ENCODE peak calls at places on chromosomes 12 and 14, in seven cellular contexts. X, W, R, T, L, I and E are unnamed samples.
A peak's percentile ranks its signal among the peaks of the same experiment; 100 is the strongest.

GRCh38 chr12:113903381-113903863 is 62.7 kb downstream of the RBM19 start:
- DNase-seq in X (no peak), T (no peak), W (no peak), R (no peak), L (no peak), I (no peak), E (no peak)

GRCh38 chr12:12705833-12706520 is 10.0 kb upstream of the GPR19 start:
- DNase-seq in T (no peak), R (no peak), W (no peak), X (peak; percentile 52), L (peak; percentile 88), I (peak; percentile 23), E (peak; percentile 55)

GRCh38 chr12:44287545-44287944 is 451.7 kb downstream of the TMEM117 start:
- DNase-seq in I (no peak), R (no peak), T (no peak), W (no peak), L (no peak), X (no peak), E (no peak)

GRCh38 chr12:56957229-56958052 is at the start of gene RDH16:
- DNase-seq in T (no peak), R (peak; percentile 70), W (no peak), I (no peak), X (no peak), L (no peak), E (no peak)

GRCh38 chr14:98725196-98725595 is 546.8 kb downstream of the BCL11B start:
- DNase-seq in L (no peak), R (peak; percentile 20), X (no peak), W (no peak), T (no peak), I (no peak), E (no peak)

GRCh38 chr14:45793081-45793480 is 540.1 kb upstream of the MIS18BP1 start:
- DNase-seq in L (no peak), I (no peak), X (no peak), T (no peak), W (no peak), R (no peak), E (peak; percentile 62)

GRCh38 chr14:93734086-93734822 is 54.0 kb downstream of the PRIMA1 start:
- DNase-seq in L (no peak), W (no peak), X (no peak), T (no peak), I (peak; percentile 64), R (no peak), E (no peak)

GRCh38 chr12:108689314-108690190 is 41.8 kb downstream of the CORO1C start:
- DNase-seq in X (peak; percentile 27), R (no peak), T (no peak), L (no peak), I (no peak), W (no peak), E (no peak)

GRCh38 chr12:47078733-47079364 is 572 bp upstream of the PCED1B start:
- DNase-seq in L (peak; percentile 84), T (no peak), W (no peak), R (no peak), X (peak; percentile 45), I (peak; percentile 40), E (no peak)

GRCh38 chr12:57129311-57130288 is 1.3 kb downstream of the LRP1 start:
- DNase-seq in W (no peak), R (no peak), X (peak; percentile 38), T (no peak), L (peak; percentile 62), I (no peak), E (no peak)

GRCh38 chr12:32397703-32398102 is 1.7 kb upstream of the FGD4 start:
- DNase-seq in I (no peak), T (no peak), L (no peak), W (no peak), X (no peak), R (no peak), E (no peak)

GRCh38 chr12:22518067-22518719 is 26.1 kb downstream of the C2CD5 start:
- DNase-seq in T (no peak), X (no peak), W (no peak), I (no peak), R (no peak), L (no peak), E (peak; percentile 84)

GRCh38 chr12:65372574-65372973 is 94.1 kb downstream of the MSRB3 start:
- DNase-seq in I (no peak), R (no peak), T (no peak), W (no peak), L (no peak), X (no peak), E (no peak)

GRCh38 chr14:91058017-91058675 is 2.3 kb downstream of the RPS6KA5 start:
- DNase-seq in I (no peak), T (no peak), X (no peak), W (no peak), L (no peak), R (no peak), E (no peak)

GRCh38 chr14:103698380-103699260 is 16.6 kb downstream of the XRCC3 start:
- DNase-seq in W (peak; percentile 74), T (no peak), L (peak; percentile 87), I (peak; percentile 89), R (no peak), X (peak; percentile 82), E (peak; percentile 92)

GRCh38 chr12:89151536-89151935 is 200.8 kb downstream of the DUSP6 start:
- DNase-seq in W (no peak), T (no peak), L (no peak), R (no peak), I (no peak), X (no peak), E (no peak)

GRCh38 chr14:81831128-81831815 is 297.6 kb upstream of the SEL1L start:
- DNase-seq in I (no peak), T (no peak), R (no peak), L (no peak), X (no peak), W (no peak), E (no peak)

GRCh38 chr12:73330584-73331351 is 1058.6 kb downstream of the TRHDE start:
- DNase-seq in T (no peak), L (no peak), X (no peak), I (no peak), W (no peak), R (no peak), E (no peak)

GRCh38 chr12:31524791-31525495 is 66.0 kb downstream of the DENND5B start:
- DNase-seq in W (no peak), L (no peak), X (no peak), T (no peak), R (no peak), I (no peak), E (no peak)

GRCh38 chr14:100677152-100677924 is 49.4 kb upstream of the DLK1 start:
- DNase-seq in R (no peak), W (no peak), I (no peak), T (no peak), L (peak; percentile 85), X (no peak), E (no peak)

GRCh38 chr12:4518106-4518728 is 20.5 kb upstream of the RAD51AP1 start:
- DNase-seq in W (no peak), T (no peak), X (no peak), L (no peak), R (no peak), I (no peak), E (no peak)

GRCh38 chr14:54189358-54190354 is 207.2 kb upstream of the CDKN3 start:
- DNase-seq in T (no peak), L (no peak), W (no peak), I (no peak), R (no peak), X (no peak), E (no peak)

GRCh38 chr14:74614508-74615495 is 2.8 kb upstream of the LTBP2 start:
- DNase-seq in X (no peak), L (no peak), R (no peak), W (no peak), T (no peak), I (no peak), E (no peak)

GRCh38 chr12:2752676-2753371 is 41.9 kb upstream of the FKBP4 start:
- DNase-seq in R (peak; percentile 65), I (peak; percentile 95), W (peak; percentile 77), X (peak; percentile 74), T (peak; percentile 58), L (peak; percentile 86), E (peak; percentile 79)
- TF ChIP-seq POLR2AphosphoS5 in R (no peak), I (no peak), W (no peak), X (no peak), T (no peak), L (peak; percentile 38), E (no peak)

GRCh38 chr12:2856901-2857495 is at the start of gene TEX52:
- DNase-seq in T (no peak), R (no peak), L (peak; percentile 37), W (no peak), X (no peak), I (no peak), E (no peak)

GRCh38 chr12:2860170-2860569 is 3.3 kb upstream of the TEX52 start:
- DNase-seq in L (no peak), R (no peak), I (no peak), T (no peak), X (no peak), W (no peak), E (no peak)

GRCh38 chr12:2856051-2856450 is 788 bp downstream of the TEX52 start:
- DNase-seq in T (no peak), R (no peak), I (no peak), W (no peak), L (no peak), X (no peak), E (no peak)

GRCh38 chr12:2858944-2859352 is 2.1 kb upstream of the TEX52 start:
- DNase-seq in I (no peak), L (peak; percentile 68), W (no peak), X (no peak), T (no peak), R (no peak), E (no peak)

DNA sequence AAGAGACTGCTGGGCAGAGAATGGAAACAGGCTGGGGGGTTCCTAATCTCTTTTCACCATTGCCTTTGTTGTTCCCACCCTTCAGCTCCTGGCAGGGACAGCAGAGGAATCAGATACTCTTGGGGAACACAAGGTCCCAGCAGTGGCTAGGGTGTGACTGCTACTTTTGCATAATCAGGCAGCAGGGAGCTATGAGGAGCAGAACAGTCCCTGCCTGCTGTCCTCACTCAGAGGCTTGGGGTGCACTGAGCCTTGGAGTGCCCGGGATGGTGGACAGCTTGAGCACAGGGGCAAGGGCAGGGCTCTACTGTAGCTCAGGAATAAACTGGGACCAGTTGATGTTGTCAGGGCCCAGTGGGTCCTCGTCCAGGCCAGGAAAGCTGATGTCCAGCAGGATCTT is 1.5 kb upstream of the TEX52 start:
- DNase-seq in L (no peak), W (no peak), R (no peak), T (no peak), I (no peak), X (no peak), E (no peak)
- TF ChIP-seq POLR2A in L (no peak), W (no peak), R (no peak), T (no peak), I (no peak), X (no peak), E (no peak)

DNA sequence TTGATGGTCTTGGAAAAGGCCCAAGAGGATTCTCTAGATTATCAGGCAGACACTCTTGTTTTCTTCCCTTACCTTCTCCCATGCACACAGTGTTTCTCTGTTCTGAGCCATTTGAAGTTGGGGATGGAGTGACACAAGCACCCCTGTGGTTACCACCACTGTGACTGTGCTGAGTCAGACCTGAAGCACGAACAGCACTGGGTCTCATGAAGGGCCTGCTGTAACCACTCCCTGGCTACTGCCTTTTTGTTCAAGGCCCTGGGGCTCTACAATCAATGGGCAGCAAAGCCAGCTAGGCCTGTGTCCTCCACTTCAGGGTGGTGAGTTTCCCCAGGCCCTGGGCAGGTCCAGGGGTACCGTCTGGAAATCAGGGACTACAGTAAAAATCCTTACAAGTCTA is 65.5 kb downstream of the TSPAN8 start:
- DNase-seq in R (no peak), T (no peak), W (no peak), I (no peak), X (no peak), L (no peak), E (no peak)
- TF ChIP-seq POLR2AphosphoS5 in R (no peak), T (no peak), W (no peak), I (no peak), X (no peak), L (no peak), E (no peak)

GRCh38 chr14:105889666-105890473 is 363.5 kb downstream of the TMEM121 start:
- DNase-seq in R (no peak), T (no peak), L (peak; percentile 65), W (peak; percentile 19), X (peak; percentile 4), I (peak; percentile 35), E (no peak)
- TF ChIP-seq POLR2A in R (no peak), T (no peak), L (no peak), W (no peak), X (no peak), I (no peak), E (no peak)